ENCODE peak calls at places on chromosomes 4 and X, in ten cellular contexts. One of them, this sample, is unnamed.

GRCh38 chr4:11297201-11297600 is 131.5 kb downstream of the HS3ST1 start:
- DNase-seq in HepG2: no peak
- DNase-seq in upper lobe of right lung: no peak
- DNase-seq in mesothelial cell of epicardium: no peak
- DNase-seq in H9: no peak
- DNase-seq in Peyer's patch: no peak
- DNase-seq in lower lobe of right lung: no peak
- DNase-seq in endothelial cell: no peak
- DNase-seq in left ventricle myocardium inferior: no peak
- DNase-seq in endodermal cell: no peak
- DNase-seq in this sample: no peak

GRCh38 chr4:114921790-114922581 is 191.4 kb downstream of the NDST4 start:
- DNase-seq in Peyer's patch: peak
- DNase-seq in upper lobe of right lung: no peak
- DNase-seq in mesothelial cell of epicardium: no peak
- DNase-seq in endodermal cell: peak
- DNase-seq in lower lobe of right lung: peak
- DNase-seq in left ventricle myocardium inferior: no peak
- DNase-seq in HepG2: peak
- DNase-seq in H9: peak
- DNase-seq in endothelial cell: no peak
- DNase-seq in this sample: no peak

GRCh38 chrX:44314259-44314734 is 29.2 kb downstream of the EFHC2 start:
- DNase-seq in lower lobe of right lung: peak
- DNase-seq in HepG2: no peak
- DNase-seq in endodermal cell: peak
- DNase-seq in H9: no peak
- DNase-seq in mesothelial cell of epicardium: no peak
- DNase-seq in endothelial cell: peak
- DNase-seq in left ventricle myocardium inferior: peak
- DNase-seq in Peyer's patch: no peak
- DNase-seq in upper lobe of right lung: no peak
- DNase-seq in this sample: no peak

GRCh38 chrX:134513091-134513490 is 53.1 kb downstream of the HPRT1 start:
- DNase-seq in H9: no peak
- DNase-seq in upper lobe of right lung: no peak
- DNase-seq in Peyer's patch: no peak
- DNase-seq in mesothelial cell of epicardium: no peak
- DNase-seq in endodermal cell: no peak
- DNase-seq in left ventricle myocardium inferior: no peak
- DNase-seq in lower lobe of right lung: no peak
- DNase-seq in endothelial cell: no peak
- DNase-seq in HepG2: no peak
- DNase-seq in this sample: no peak

GRCh38 chrX:119502727-119503483 is 34.7 kb downstream of the SLC25A5 start:
- DNase-seq in Peyer's patch: peak
- DNase-seq in endodermal cell: no peak
- DNase-seq in upper lobe of right lung: peak
- DNase-seq in HepG2: peak
- DNase-seq in mesothelial cell of epicardium: no peak
- DNase-seq in lower lobe of right lung: peak
- DNase-seq in H9: peak
- DNase-seq in left ventricle myocardium inferior: no peak
- DNase-seq in endothelial cell: no peak
- DNase-seq in this sample: no peak

GRCh38 chr4:29653221-29653620 is 1066.9 kb upstream of the PCDH7 start:
- DNase-seq in Peyer's patch: no peak
- DNase-seq in lower lobe of right lung: no peak
- DNase-seq in left ventricle myocardium inferior: no peak
- DNase-seq in upper lobe of right lung: no peak
- DNase-seq in mesothelial cell of epicardium: no peak
- DNase-seq in endodermal cell: no peak
- DNase-seq in H9: no peak
- DNase-seq in HepG2: no peak
- DNase-seq in endothelial cell: no peak
- DNase-seq in this sample: no peak

GRCh38 chr4:7697326-7697725 is 242.3 kb downstream of the AFAP1 start:
- DNase-seq in upper lobe of right lung: no peak
- DNase-seq in Peyer's patch: no peak
- DNase-seq in lower lobe of right lung: no peak
- DNase-seq in endodermal cell: no peak
- DNase-seq in H9: no peak
- DNase-seq in left ventricle myocardium inferior: peak
- DNase-seq in endothelial cell: no peak
- DNase-seq in HepG2: no peak
- DNase-seq in mesothelial cell of epicardium: no peak
- DNase-seq in this sample: no peak

GRCh38 chr4:7361256-7361655 is 73.5 kb downstream of the PSAPL1 start:
- DNase-seq in mesothelial cell of epicardium: no peak
- DNase-seq in lower lobe of right lung: no peak
- DNase-seq in Peyer's patch: no peak
- DNase-seq in endothelial cell: no peak
- DNase-seq in HepG2: no peak
- DNase-seq in endodermal cell: no peak
- DNase-seq in left ventricle myocardium inferior: peak
- DNase-seq in H9: no peak
- DNase-seq in upper lobe of right lung: peak
- DNase-seq in this sample: no peak

GRCh38 chrX:67612231-67612630 is 68.4 kb downstream of the AR start:
- DNase-seq in left ventricle myocardium inferior: no peak
- DNase-seq in HepG2: no peak
- DNase-seq in endothelial cell: no peak
- DNase-seq in H9: no peak
- DNase-seq in endodermal cell: no peak
- DNase-seq in Peyer's patch: no peak
- DNase-seq in upper lobe of right lung: no peak
- DNase-seq in lower lobe of right lung: no peak
- DNase-seq in mesothelial cell of epicardium: no peak
- DNase-seq in this sample: no peak

GRCh38 chr4:159101983-159102622 is 776 bp upstream of the RAPGEF2 start:
- DNase-seq in left ventricle myocardium inferior: no peak
- DNase-seq in lower lobe of right lung: no peak
- DNase-seq in HepG2: no peak
- DNase-seq in endodermal cell: peak
- DNase-seq in upper lobe of right lung: no peak
- DNase-seq in H9: peak
- DNase-seq in mesothelial cell of epicardium: no peak
- DNase-seq in Peyer's patch: no peak
- DNase-seq in endothelial cell: no peak
- DNase-seq in this sample: no peak

GRCh38 chr4:1463088-1463926 is 57.1 kb upstream of the NKX1-1 start:
- DNase-seq in HepG2: no peak
- DNase-seq in lower lobe of right lung: peak
- DNase-seq in Peyer's patch: peak
- DNase-seq in upper lobe of right lung: peak
- DNase-seq in endothelial cell: no peak
- DNase-seq in mesothelial cell of epicardium: no peak
- DNase-seq in endodermal cell: no peak
- DNase-seq in left ventricle myocardium inferior: no peak
- DNase-seq in H9: no peak
- DNase-seq in this sample: no peak

GRCh38 chrX:12751887-12752286 is 39.3 kb upstream of the PRPS2 start:
- DNase-seq in upper lobe of right lung: no peak
- DNase-seq in Peyer's patch: no peak
- DNase-seq in mesothelial cell of epicardium: no peak
- DNase-seq in HepG2: no peak
- DNase-seq in endodermal cell: no peak
- DNase-seq in endothelial cell: no peak
- DNase-seq in left ventricle myocardium inferior: no peak
- DNase-seq in H9: no peak
- DNase-seq in lower lobe of right lung: no peak
- DNase-seq in this sample: no peak

GRCh38 chr4:185839204-185839712 is 27.3 kb upstream of the SORBS2 start:
- DNase-seq in upper lobe of right lung: no peak
- DNase-seq in HepG2: no peak
- DNase-seq in left ventricle myocardium inferior: peak
- DNase-seq in lower lobe of right lung: no peak
- DNase-seq in Peyer's patch: no peak
- DNase-seq in endodermal cell: peak
- DNase-seq in mesothelial cell of epicardium: no peak
- DNase-seq in endothelial cell: peak
- DNase-seq in H9: peak
- DNase-seq in this sample: no peak

GRCh38 chrX:136487647-136488046 is at the start of gene BRS3:
- DNase-seq in upper lobe of right lung: no peak
- DNase-seq in endothelial cell: no peak
- DNase-seq in lower lobe of right lung: no peak
- DNase-seq in endodermal cell: no peak
- DNase-seq in HepG2: no peak
- DNase-seq in H9: no peak
- DNase-seq in left ventricle myocardium inferior: no peak
- DNase-seq in Peyer's patch: no peak
- DNase-seq in mesothelial cell of epicardium: no peak
- DNase-seq in this sample: no peak

GRCh38 chrX:136491832-136492231 is 4.1 kb downstream of the BRS3 start:
- DNase-seq in mesothelial cell of epicardium: no peak
- DNase-seq in HepG2: no peak
- DNase-seq in endodermal cell: peak
- DNase-seq in left ventricle myocardium inferior: no peak
- DNase-seq in endothelial cell: no peak
- DNase-seq in Peyer's patch: no peak
- DNase-seq in lower lobe of right lung: no peak
- DNase-seq in H9: no peak
- DNase-seq in upper lobe of right lung: no peak
- DNase-seq in this sample: no peak

DNA sequence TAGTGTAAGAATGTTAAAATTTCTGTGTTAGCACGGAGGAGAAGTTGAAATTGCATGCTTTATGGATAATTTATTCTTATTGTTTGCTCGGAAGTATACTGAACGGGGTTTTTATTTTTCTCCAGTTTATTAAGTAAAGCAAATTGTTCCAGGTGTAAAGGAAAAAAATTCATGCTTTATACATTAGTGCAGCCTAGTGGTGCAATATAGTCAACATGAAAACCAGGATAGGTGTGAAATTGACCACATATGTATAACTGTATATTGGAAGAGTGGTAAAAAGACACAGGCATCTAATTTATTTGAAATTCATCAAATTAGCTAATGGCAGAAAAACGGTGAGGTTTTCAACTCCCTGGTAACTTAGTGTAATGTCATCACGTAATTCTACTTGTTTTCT is 959 bp downstream of the BRS3 start:
- DNase-seq in mesothelial cell of epicardium: no peak
- DNase-seq in H9: no peak
- DNase-seq in left ventricle myocardium inferior: no peak
- DNase-seq in HepG2: no peak
- DNase-seq in lower lobe of right lung: no peak
- DNase-seq in endothelial cell: no peak
- DNase-seq in upper lobe of right lung: no peak
- DNase-seq in Peyer's patch: no peak
- DNase-seq in endodermal cell: no peak
- DNase-seq in this sample: no peak
- TF ChIP-seq CTCF in mesothelial cell of epicardium: no peak
- TF ChIP-seq CTCF in H9: no peak
- TF ChIP-seq CTCF in left ventricle myocardium inferior: no peak
- TF ChIP-seq CTCF in HepG2: no peak
- TF ChIP-seq CTCF in lower lobe of right lung: no peak
- TF ChIP-seq CTCF in endothelial cell: no peak
- TF ChIP-seq CTCF in upper lobe of right lung: no peak
- TF ChIP-seq CTCF in Peyer's patch: no peak
- TF ChIP-seq CTCF in endodermal cell: no peak
- TF ChIP-seq CTCF in this sample: no peak

DNA sequence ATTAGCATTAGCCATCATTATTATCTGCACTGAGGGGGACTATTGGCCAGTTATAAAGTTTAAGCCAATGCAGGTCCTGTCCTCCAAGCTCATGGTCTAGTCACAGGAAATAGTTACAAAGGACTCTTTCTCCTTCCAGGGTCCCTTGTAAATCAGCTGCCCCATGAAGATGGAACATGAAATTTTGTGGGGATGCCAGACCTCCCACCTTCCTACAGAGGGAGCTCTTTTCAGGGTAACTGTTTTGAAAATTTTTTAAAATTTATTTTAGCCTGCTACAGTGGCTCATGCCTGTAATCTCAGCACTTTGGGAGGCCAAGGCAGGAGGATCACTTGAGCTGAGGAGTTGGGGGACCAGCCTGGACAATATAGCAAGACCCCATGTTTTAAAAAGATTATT is 124.4 kb upstream of the SLC34A2 start:
- DNase-seq in endothelial cell: no peak
- DNase-seq in Peyer's patch: no peak
- DNase-seq in endodermal cell: no peak
- DNase-seq in left ventricle myocardium inferior: no peak
- DNase-seq in upper lobe of right lung: no peak
- DNase-seq in mesothelial cell of epicardium: no peak
- DNase-seq in lower lobe of right lung: no peak
- DNase-seq in HepG2: no peak
- DNase-seq in H9: no peak
- DNase-seq in this sample: no peak
- TF ChIP-seq CTCF in endothelial cell: peak
- TF ChIP-seq CTCF in Peyer's patch: no peak
- TF ChIP-seq CTCF in endodermal cell: peak
- TF ChIP-seq CTCF in left ventricle myocardium inferior: no peak
- TF ChIP-seq CTCF in upper lobe of right lung: peak
- TF ChIP-seq CTCF in mesothelial cell of epicardium: peak
- TF ChIP-seq CTCF in lower lobe of right lung: peak
- TF ChIP-seq CTCF in HepG2: peak
- TF ChIP-seq CTCF in H9: peak
- TF ChIP-seq CTCF in this sample: peak

GRCh38 chr4:83793481-83793880 is 257.6 kb downstream of the GPAT3 start:
- DNase-seq in lower lobe of right lung: no peak
- DNase-seq in H9: no peak
- DNase-seq in endothelial cell: no peak
- DNase-seq in Peyer's patch: no peak
- DNase-seq in left ventricle myocardium inferior: no peak
- DNase-seq in HepG2: no peak
- DNase-seq in mesothelial cell of epicardium: no peak
- DNase-seq in endodermal cell: no peak
- DNase-seq in upper lobe of right lung: no peak
- DNase-seq in this sample: no peak
- TF ChIP-seq CTCF in lower lobe of right lung: no peak
- TF ChIP-seq CTCF in H9: no peak
- TF ChIP-seq CTCF in endothelial cell: no peak
- TF ChIP-seq CTCF in Peyer's patch: no peak
- TF ChIP-seq CTCF in left ventricle myocardium inferior: no peak
- TF ChIP-seq CTCF in HepG2: no peak
- TF ChIP-seq CTCF in mesothelial cell of epicardium: no peak
- TF ChIP-seq CTCF in endodermal cell: no peak
- TF ChIP-seq CTCF in upper lobe of right lung: no peak
- TF ChIP-seq CTCF in this sample: no peak

DNA sequence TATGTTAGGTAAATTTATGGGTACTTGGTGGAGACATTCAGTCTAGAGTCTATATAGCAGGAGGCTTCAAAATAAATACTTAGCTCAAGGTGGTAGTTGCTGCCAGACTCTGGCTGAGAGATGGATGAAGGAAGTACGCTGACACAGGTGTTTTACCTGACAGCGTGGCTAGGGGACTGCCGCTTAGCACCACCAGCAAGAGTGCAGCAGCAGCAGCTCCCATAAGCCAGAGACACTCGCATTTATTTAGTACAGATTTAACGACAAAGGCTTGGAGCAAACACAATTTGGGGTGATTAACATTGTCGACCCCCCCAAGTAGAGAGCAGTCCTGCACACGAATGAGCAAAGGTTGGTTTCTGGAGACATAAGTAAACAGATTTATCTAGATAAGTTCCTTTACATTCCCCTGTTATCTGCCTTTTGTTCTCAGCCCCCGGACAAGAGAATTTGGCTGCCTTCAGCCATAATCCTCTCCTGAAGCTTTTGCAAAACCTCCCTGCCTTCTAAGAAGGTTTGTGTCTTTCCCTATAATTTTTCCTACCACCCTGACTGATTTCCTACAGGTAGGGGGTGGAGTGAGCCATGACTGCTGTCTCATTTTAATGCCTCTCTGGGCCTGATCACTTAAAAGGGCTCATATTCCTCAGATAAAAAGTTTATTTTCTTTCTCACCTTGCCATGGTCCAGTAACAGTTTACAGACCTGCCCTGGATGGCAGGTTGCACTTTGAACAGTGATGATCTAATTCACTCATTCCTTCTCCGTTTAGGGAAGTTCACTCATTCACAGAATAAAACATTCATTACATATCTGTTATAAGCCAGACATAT is 64.6 kb downstream of the RHOH start:
- DNase-seq in endothelial cell: no peak
- DNase-seq in H9: no peak
- DNase-seq in Peyer's patch: no peak
- DNase-seq in endodermal cell: peak
- DNase-seq in left ventricle myocardium inferior: no peak
- DNase-seq in lower lobe of right lung: no peak
- DNase-seq in upper lobe of right lung: no peak
- DNase-seq in HepG2: peak
- DNase-seq in mesothelial cell of epicardium: no peak
- DNase-seq in this sample: no peak
- TF ChIP-seq CTCF in endothelial cell: no peak
- TF ChIP-seq CTCF in H9: no peak
- TF ChIP-seq CTCF in Peyer's patch: no peak
- TF ChIP-seq CTCF in endodermal cell: no peak
- TF ChIP-seq CTCF in left ventricle myocardium inferior: no peak
- TF ChIP-seq CTCF in lower lobe of right lung: no peak
- TF ChIP-seq CTCF in upper lobe of right lung: no peak
- TF ChIP-seq CTCF in HepG2: no peak
- TF ChIP-seq CTCF in mesothelial cell of epicardium: no peak
- TF ChIP-seq CTCF in this sample: no peak